ENCODE peak calls at places on chromosomes 6 and 20, in seven cellular contexts. B, J, H, N, V, A and G are unnamed samples.

GRCh38 chr20:32010666-32011065 is 428 bp downstream of the CCM2L start:
- ATAC-seq in A (no peak), N (peak), J (no peak), V (no peak), B (peak), H (no peak), G (no peak)

GRCh38 chr6:68657374-68657773 is 22.3 kb downstream of the ADGRB3 start:
- ATAC-seq in N (no peak), V (no peak), A (no peak), H (no peak), J (no peak), B (no peak), G (no peak)

GRCh38 chr6:111975501-111975900 is 78.4 kb upstream of the CCN6 start:
- ATAC-seq in V (no peak), B (no peak), N (no peak), J (peak), H (no peak), A (peak), G (no peak)

GRCh38 chr20:39909447-39909846 is 779.6 kb downstream of the MAFB start:
- ATAC-seq in B (peak), H (no peak), A (peak), V (no peak), J (no peak), N (no peak), G (no peak)

GRCh38 chr6:136249336-136249735 is 775 bp downstream of the MTFR2 start:
- ATAC-seq in N (no peak), H (peak), B (no peak), A (no peak), J (peak), V (no peak), G (no peak)

GRCh38 chr6:154112181-154112809 is 73.3 kb downstream of the OPRM1 start:
- ATAC-seq in H (peak), A (no peak), V (no peak), B (no peak), J (peak), N (peak), G (peak)

GRCh38 chr6:21188505-21189223 is 404.9 kb upstream of the SOX4 start:
- ATAC-seq in A (no peak), J (no peak), N (peak), B (no peak), H (peak), V (no peak), G (peak)

GRCh38 chr6:143396497-143397228 is 53.8 kb downstream of the ADAT2 start:
- ATAC-seq in B (no peak), J (no peak), N (peak), V (peak), A (peak), H (peak), G (no peak)

GRCh38 chr6:49564552-49564951 is 14.1 kb downstream of the C6orf141 start:
- ATAC-seq in B (no peak), V (no peak), N (no peak), J (no peak), A (no peak), H (no peak), G (no peak)

GRCh38 chr6:146429831-146430230 is 113.8 kb upstream of the RAB32 start:
- ATAC-seq in V (no peak), A (no peak), N (no peak), H (no peak), B (no peak), J (no peak), G (no peak)

GRCh38 chr20:1291191-1291741 is 25.2 kb downstream of the SNPH start:
- ATAC-seq in B (no peak), H (peak), V (no peak), A (no peak), N (no peak), J (no peak), G (no peak)

GRCh38 chr6:104589940-104590339 is 269.8 kb downstream of the HACE1 start:
- ATAC-seq in A (peak), H (no peak), N (no peak), J (no peak), B (no peak), V (peak), G (peak)

GRCh38 chr20:58888521-58889333 is 36.2 kb downstream of the GNAS start:
- ATAC-seq in N (peak), A (peak), B (peak), J (peak), V (peak), H (peak), G (peak)

GRCh38 chr6:154432533-154433476 is 76.2 kb upstream of the IPCEF1 start:
- ATAC-seq in N (no peak), H (no peak), B (peak), A (peak), J (no peak), V (no peak), G (no peak)

GRCh38 chr6:46948699-46949098 is 27.0 kb upstream of the ADGRF5 start:
- ATAC-seq in A (peak), V (no peak), J (no peak), H (no peak), N (no peak), B (peak), G (peak)